ENCODE peak calls at places on chromosomes 6 and 20, in eight cellular contexts. One of them, this sample, is unnamed.
A peak's percentile ranks its signal among the peaks of the same experiment; 100 is the strongest.

GRCh38 chr6:149335924-149336323 is 18.4 kb downstream of the TAB2 start:
- DNase-seq in CD4-positive, CD25-positive, alpha-beta regulatory T cell: peak; percentile 67
- DNase-seq in cardiac muscle cell: no peak
- DNase-seq in H1: no peak
- DNase-seq in MG63: peak; percentile 55
- DNase-seq in heart left ventricle: no peak
- DNase-seq in tibial artery: no peak
- DNase-seq in CD8-positive, alpha-beta T cell: no peak
- DNase-seq in this sample: no peak

GRCh38 chr6:100538086-100538485 is 73.4 kb upstream of the SIM1 start:
- DNase-seq in CD4-positive, CD25-positive, alpha-beta regulatory T cell: no peak
- DNase-seq in cardiac muscle cell: no peak
- DNase-seq in H1: no peak
- DNase-seq in MG63: no peak
- DNase-seq in heart left ventricle: no peak
- DNase-seq in tibial artery: no peak
- DNase-seq in CD8-positive, alpha-beta T cell: no peak
- DNase-seq in this sample: no peak

GRCh38 chr6:162187168-162187935 is 540.2 kb downstream of the PRKN start:
- DNase-seq in CD4-positive, CD25-positive, alpha-beta regulatory T cell: no peak
- DNase-seq in cardiac muscle cell: peak; percentile 87
- DNase-seq in H1: no peak
- DNase-seq in MG63: no peak
- DNase-seq in heart left ventricle: no peak
- DNase-seq in tibial artery: no peak
- DNase-seq in CD8-positive, alpha-beta T cell: no peak
- DNase-seq in this sample: no peak

GRCh38 chr20:33919653-33920052 is 74.1 kb upstream of the RALY start:
- DNase-seq in CD4-positive, CD25-positive, alpha-beta regulatory T cell: peak; percentile 45
- DNase-seq in cardiac muscle cell: no peak
- DNase-seq in H1: no peak
- DNase-seq in MG63: no peak
- DNase-seq in heart left ventricle: no peak
- DNase-seq in tibial artery: no peak
- DNase-seq in CD8-positive, alpha-beta T cell: no peak
- DNase-seq in this sample: no peak

GRCh38 chr6:26025894-26026832 is 61.1 kb upstream of the HFE start:
- DNase-seq in CD4-positive, CD25-positive, alpha-beta regulatory T cell: peak; percentile 97
- DNase-seq in cardiac muscle cell: peak; percentile 96
- DNase-seq in H1: peak; percentile 90
- DNase-seq in MG63: peak; percentile 91
- DNase-seq in heart left ventricle: peak; percentile 93
- DNase-seq in tibial artery: peak; percentile 97
- DNase-seq in CD8-positive, alpha-beta T cell: peak; percentile 80
- DNase-seq in this sample: peak; percentile 97

GRCh38 chr6:163404825-163405265 is 9.7 kb upstream of the QKI start:
- DNase-seq in CD4-positive, CD25-positive, alpha-beta regulatory T cell: no peak
- DNase-seq in cardiac muscle cell: peak; percentile 35
- DNase-seq in H1: no peak
- DNase-seq in MG63: no peak
- DNase-seq in heart left ventricle: no peak
- DNase-seq in tibial artery: peak; percentile 60
- DNase-seq in CD8-positive, alpha-beta T cell: no peak
- DNase-seq in this sample: no peak

GRCh38 chr20:19079536-19080299 is 132.7 kb upstream of the SLC24A3 start:
- DNase-seq in CD4-positive, CD25-positive, alpha-beta regulatory T cell: no peak
- DNase-seq in cardiac muscle cell: no peak
- DNase-seq in H1: peak; percentile 10
- DNase-seq in MG63: no peak
- DNase-seq in heart left ventricle: no peak
- DNase-seq in tibial artery: no peak
- DNase-seq in CD8-positive, alpha-beta T cell: no peak
- DNase-seq in this sample: no peak

GRCh38 chr6:119218548-119218947 is 131.0 kb downstream of the MAN1A1 start:
- DNase-seq in CD4-positive, CD25-positive, alpha-beta regulatory T cell: no peak
- DNase-seq in cardiac muscle cell: no peak
- DNase-seq in H1: no peak
- DNase-seq in MG63: no peak
- DNase-seq in heart left ventricle: no peak
- DNase-seq in tibial artery: no peak
- DNase-seq in CD8-positive, alpha-beta T cell: no peak
- DNase-seq in this sample: no peak

GRCh38 chr6:157838718-157839430 is 15.8 kb downstream of the SNX9 start:
- DNase-seq in CD4-positive, CD25-positive, alpha-beta regulatory T cell: no peak
- DNase-seq in cardiac muscle cell: no peak
- DNase-seq in H1: no peak
- DNase-seq in MG63: no peak
- DNase-seq in heart left ventricle: no peak
- DNase-seq in tibial artery: no peak
- DNase-seq in CD8-positive, alpha-beta T cell: no peak
- DNase-seq in this sample: no peak

GRCh38 chr20:58524814-58525213 is 9.6 kb upstream of the APCDD1L start:
- DNase-seq in CD4-positive, CD25-positive, alpha-beta regulatory T cell: no peak
- DNase-seq in cardiac muscle cell: no peak
- DNase-seq in H1: no peak
- DNase-seq in MG63: peak; percentile 74
- DNase-seq in heart left ventricle: no peak
- DNase-seq in tibial artery: no peak
- DNase-seq in CD8-positive, alpha-beta T cell: no peak
- DNase-seq in this sample: no peak

GRCh38 chr6:39886871-39887270 is 47.4 kb downstream of the MOCS1 start:
- DNase-seq in CD4-positive, CD25-positive, alpha-beta regulatory T cell: no peak
- DNase-seq in cardiac muscle cell: no peak
- DNase-seq in H1: no peak
- DNase-seq in MG63: no peak
- DNase-seq in heart left ventricle: no peak
- DNase-seq in tibial artery: no peak
- DNase-seq in CD8-positive, alpha-beta T cell: no peak
- DNase-seq in this sample: no peak

GRCh38 chr6:7671076-7671475 is 54.8 kb upstream of the BMP6 start:
- DNase-seq in CD4-positive, CD25-positive, alpha-beta regulatory T cell: no peak
- DNase-seq in cardiac muscle cell: no peak
- DNase-seq in H1: no peak
- DNase-seq in MG63: no peak
- DNase-seq in heart left ventricle: no peak
- DNase-seq in tibial artery: no peak
- DNase-seq in CD8-positive, alpha-beta T cell: no peak
- DNase-seq in this sample: no peak

GRCh38 chr20:50372770-50373088 is 137.5 kb upstream of the PTPN1 start:
- DNase-seq in CD4-positive, CD25-positive, alpha-beta regulatory T cell: no peak
- DNase-seq in cardiac muscle cell: no peak
- DNase-seq in H1: no peak
- DNase-seq in MG63: peak; percentile 38
- DNase-seq in heart left ventricle: no peak
- DNase-seq in tibial artery: no peak
- DNase-seq in CD8-positive, alpha-beta T cell: no peak
- DNase-seq in this sample: no peak

DNA sequence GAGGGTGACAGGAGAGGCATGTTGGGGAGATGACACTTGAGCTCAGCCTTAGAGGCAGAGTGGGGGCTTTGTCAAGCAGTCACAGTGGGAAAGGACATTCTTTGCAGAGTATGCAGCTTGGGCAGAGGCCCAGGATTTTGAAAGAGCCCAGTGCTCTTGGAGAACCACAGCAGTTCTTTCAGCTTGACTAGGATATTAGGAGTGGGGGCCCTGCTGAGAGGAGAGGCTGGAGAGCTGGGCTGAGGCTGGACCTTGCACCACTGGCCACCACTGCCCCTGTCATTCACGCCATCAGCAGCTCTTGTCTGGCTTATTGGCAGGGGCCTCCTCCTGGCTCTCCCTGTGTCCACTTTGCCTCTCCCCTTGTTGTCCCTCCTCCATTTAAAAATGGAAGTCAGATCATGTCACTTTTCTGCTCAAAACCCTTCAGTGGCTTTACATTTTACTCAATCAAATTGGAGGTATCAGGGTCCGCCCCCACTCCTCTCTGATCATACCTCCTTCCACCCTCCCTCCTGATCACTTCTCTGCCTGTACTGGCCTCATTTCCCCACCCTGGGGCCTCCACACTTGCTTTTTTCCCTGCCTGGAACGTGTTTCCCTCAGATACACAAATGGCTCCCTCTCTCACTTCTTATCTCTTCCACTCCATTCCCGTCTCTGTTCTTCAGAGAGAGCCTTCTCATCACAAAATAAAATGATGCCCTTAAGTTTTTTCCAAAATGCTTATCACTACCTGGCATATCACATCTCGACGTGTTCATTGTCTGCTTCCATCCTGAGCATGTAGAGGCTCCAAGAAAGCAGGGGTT is 10.5 kb downstream of the MANBAL start:
- DNase-seq in CD4-positive, CD25-positive, alpha-beta regulatory T cell: no peak
- DNase-seq in cardiac muscle cell: no peak
- DNase-seq in H1: no peak
- DNase-seq in MG63: peak; percentile 76
- DNase-seq in heart left ventricle: no peak
- DNase-seq in tibial artery: no peak
- DNase-seq in CD8-positive, alpha-beta T cell: no peak
- DNase-seq in this sample: no peak
- H3K9me3 ChIP-seq in CD4-positive, CD25-positive, alpha-beta regulatory T cell: no peaks in the 10 kb centered on the region
- H3K9me3 ChIP-seq in cardiac muscle cell: no peaks in the 10 kb centered on the region
- H3K9me3 ChIP-seq in H1: no peaks in the 10 kb centered on the region
- H3K9me3 ChIP-seq in MG63: no peaks in the 10 kb centered on the region
- H3K9me3 ChIP-seq in heart left ventricle: no peaks in the 10 kb centered on the region
- H3K9me3 ChIP-seq in tibial artery: no peaks in the 10 kb centered on the region
- H3K9me3 ChIP-seq in CD8-positive, alpha-beta T cell: no peaks in the 10 kb centered on the region
- H3K9me3 ChIP-seq in this sample: no peaks in the 10 kb centered on the region

GRCh38 chr6:82976179-82976578 is 89.5 kb downstream of the UBE3D start:
- DNase-seq in CD4-positive, CD25-positive, alpha-beta regulatory T cell: no peak
- DNase-seq in cardiac muscle cell: no peak
- DNase-seq in H1: no peak
- DNase-seq in MG63: no peak
- DNase-seq in heart left ventricle: no peak
- DNase-seq in tibial artery: no peak
- DNase-seq in CD8-positive, alpha-beta T cell: no peak
- DNase-seq in this sample: no peak

GRCh38 chr6:82979657-82980056 is 86.0 kb downstream of the UBE3D start:
- DNase-seq in CD4-positive, CD25-positive, alpha-beta regulatory T cell: no peak
- DNase-seq in cardiac muscle cell: no peak
- DNase-seq in H1: no peak
- DNase-seq in MG63: no peak
- DNase-seq in heart left ventricle: no peak
- DNase-seq in tibial artery: no peak
- DNase-seq in CD8-positive, alpha-beta T cell: no peak
- DNase-seq in this sample: no peak

GRCh38 chr6:82980086-82980485 is 85.6 kb downstream of the UBE3D start:
- DNase-seq in CD4-positive, CD25-positive, alpha-beta regulatory T cell: no peak
- DNase-seq in cardiac muscle cell: no peak
- DNase-seq in H1: no peak
- DNase-seq in MG63: no peak
- DNase-seq in heart left ventricle: no peak
- DNase-seq in tibial artery: no peak
- DNase-seq in CD8-positive, alpha-beta T cell: no peak
- DNase-seq in this sample: no peak

DNA sequence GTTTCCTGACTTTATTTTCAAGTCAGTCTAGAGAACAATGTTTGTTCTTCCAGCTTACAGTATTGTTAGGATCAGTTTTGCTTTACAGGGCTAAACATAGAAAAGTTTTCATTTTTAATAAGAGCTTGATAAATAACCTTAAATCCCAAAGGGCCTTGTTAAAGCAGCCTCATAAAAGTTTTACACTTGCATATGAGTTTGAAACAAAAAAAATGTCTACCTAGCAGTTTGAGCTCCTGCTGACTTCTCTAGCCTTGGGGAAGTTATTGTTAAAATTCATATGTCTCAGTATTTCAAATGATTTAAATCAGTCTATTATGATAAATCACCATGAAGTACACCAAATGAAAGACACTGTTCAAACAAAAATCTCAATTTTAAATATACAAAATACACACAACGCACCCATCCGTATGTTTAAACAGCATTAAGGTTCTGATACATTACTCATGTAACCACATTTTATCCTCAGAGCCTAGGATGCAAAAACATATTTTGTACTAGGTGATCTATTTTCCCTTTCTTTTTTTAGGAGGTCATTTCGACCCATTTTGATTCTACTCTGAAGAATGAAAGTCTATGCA is 87.2 kb downstream of the UBE3D start:
- DNase-seq in CD4-positive, CD25-positive, alpha-beta regulatory T cell: no peak
- DNase-seq in cardiac muscle cell: no peak
- DNase-seq in H1: no peak
- DNase-seq in MG63: no peak
- DNase-seq in heart left ventricle: no peak
- DNase-seq in tibial artery: no peak
- DNase-seq in CD8-positive, alpha-beta T cell: no peak
- DNase-seq in this sample: no peak
- H3K9me3 ChIP-seq in CD4-positive, CD25-positive, alpha-beta regulatory T cell: no peaks in the 10 kb centered on the region
- H3K9me3 ChIP-seq in cardiac muscle cell: no peaks in the 10 kb centered on the region
- H3K9me3 ChIP-seq in H1: no peaks in the 10 kb centered on the region
- H3K9me3 ChIP-seq in MG63: no peaks in the 10 kb centered on the region
- H3K9me3 ChIP-seq in heart left ventricle: no peaks in the 10 kb centered on the region
- H3K9me3 ChIP-seq in tibial artery: no peaks in the 10 kb centered on the region
- H3K9me3 ChIP-seq in CD8-positive, alpha-beta T cell: no peaks in the 10 kb centered on the region
- H3K9me3 ChIP-seq in this sample: no peaks in the 10 kb centered on the region

DNA sequence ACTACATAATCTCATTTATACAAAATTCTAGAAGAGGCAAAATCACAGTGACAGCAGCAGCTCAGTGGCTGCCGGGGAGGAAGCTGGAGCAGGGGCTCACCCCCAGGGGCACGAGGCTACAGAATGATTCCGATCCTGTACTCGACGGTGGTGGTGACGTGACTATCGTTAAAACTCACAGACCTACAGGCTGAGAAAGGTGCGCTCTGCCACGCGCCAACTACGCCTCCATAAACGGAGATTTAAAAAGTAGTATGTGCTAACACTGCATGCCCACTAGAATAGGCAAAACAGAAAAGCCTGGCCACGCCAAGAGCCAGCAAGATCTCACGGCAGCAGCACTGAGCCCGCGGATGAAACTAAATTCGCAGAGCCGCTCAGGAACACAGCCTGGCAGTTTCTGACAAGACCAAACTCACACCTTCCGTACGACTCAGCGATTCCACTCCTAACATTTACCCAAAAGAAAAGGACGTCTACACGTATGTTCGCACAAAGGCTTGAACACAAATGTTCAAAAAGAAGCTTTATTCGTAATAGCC is 25.2 kb downstream of the TAF4 start:
- DNase-seq in CD4-positive, CD25-positive, alpha-beta regulatory T cell: no peak
- DNase-seq in cardiac muscle cell: no peak
- DNase-seq in H1: no peak
- DNase-seq in MG63: no peak
- DNase-seq in heart left ventricle: no peak
- DNase-seq in tibial artery: no peak
- DNase-seq in CD8-positive, alpha-beta T cell: no peak
- DNase-seq in this sample: no peak
- H3K9me3 ChIP-seq in CD4-positive, CD25-positive, alpha-beta regulatory T cell: no peaks in the 10 kb centered on the region
- H3K9me3 ChIP-seq in cardiac muscle cell: no peaks in the 10 kb centered on the region
- H3K9me3 ChIP-seq in H1: no peaks in the 10 kb centered on the region
- H3K9me3 ChIP-seq in MG63: peaks cover 4% of the 10 kb centered on the region
- H3K9me3 ChIP-seq in heart left ventricle: no peaks in the 10 kb centered on the region
- H3K9me3 ChIP-seq in tibial artery: no peaks in the 10 kb centered on the region
- H3K9me3 ChIP-seq in CD8-positive, alpha-beta T cell: no peaks in the 10 kb centered on the region
- H3K9me3 ChIP-seq in this sample: no peaks in the 10 kb centered on the region

DNA sequence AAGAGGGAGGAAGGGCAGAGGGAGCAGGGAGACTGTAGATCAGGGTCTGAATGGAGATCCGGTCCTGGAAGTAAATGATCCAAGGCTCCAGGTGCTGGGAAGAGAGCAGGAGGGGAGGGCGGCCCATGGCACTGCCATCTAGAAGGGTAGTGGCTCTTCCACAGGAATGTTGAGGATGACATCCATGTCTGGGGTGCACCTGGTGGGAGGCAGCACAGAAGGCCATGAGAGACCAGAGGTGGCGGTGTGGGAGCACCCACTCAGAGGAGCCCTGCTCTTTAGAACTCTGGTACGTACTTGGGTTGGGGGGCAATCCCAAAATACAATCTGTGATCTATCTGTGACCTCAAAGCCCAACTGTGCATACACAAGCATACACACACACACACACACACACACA is 13.5 kb downstream of the DEFB132 start:
- DNase-seq in CD4-positive, CD25-positive, alpha-beta regulatory T cell: no peak
- DNase-seq in cardiac muscle cell: no peak
- DNase-seq in H1: peak; percentile 36
- DNase-seq in MG63: no peak
- DNase-seq in heart left ventricle: no peak
- DNase-seq in tibial artery: no peak
- DNase-seq in CD8-positive, alpha-beta T cell: no peak
- DNase-seq in this sample: no peak
- H3K9me3 ChIP-seq in CD4-positive, CD25-positive, alpha-beta regulatory T cell: no peaks in the 10 kb centered on the region
- H3K9me3 ChIP-seq in cardiac muscle cell: no peaks in the 10 kb centered on the region
- H3K9me3 ChIP-seq in H1: no peaks in the 10 kb centered on the region
- H3K9me3 ChIP-seq in MG63: no peaks in the 10 kb centered on the region
- H3K9me3 ChIP-seq in heart left ventricle: no peaks in the 10 kb centered on the region
- H3K9me3 ChIP-seq in tibial artery: no peaks in the 10 kb centered on the region
- H3K9me3 ChIP-seq in CD8-positive, alpha-beta T cell: no peaks in the 10 kb centered on the region
- H3K9me3 ChIP-seq in this sample: no peaks in the 10 kb centered on the region

This sample was measured in aorta.